ENCODE peak calls at places on chromosomes 6 and 20, in five cellular contexts. One of them, this sample, is unnamed.

GRCh38 chr6:41080623-41081022 is 7.8 kb downstream of the NFYA start:
- DNase-seq in HepG2: no peak
- DNase-seq in IMR-90: no peak
- DNase-seq in neural progenitor cell: no peak
- DNase-seq in fibroblast of lung: no peak
- DNase-seq in this sample: no peak

GRCh38 chr6:125631165-125631564 is 118.3 kb upstream of the HEY2 start:
- DNase-seq in HepG2: no peak
- DNase-seq in neural progenitor cell: no peak
- DNase-seq in IMR-90: no peak
- DNase-seq in fibroblast of lung: no peak
- DNase-seq in this sample: no peak

GRCh38 chr6:90483116-90483839 is 103.6 kb downstream of the MAP3K7 start:
- DNase-seq in neural progenitor cell: no peak
- DNase-seq in HepG2: no peak
- DNase-seq in IMR-90: peak; percentile 49
- DNase-seq in fibroblast of lung: peak; percentile 16
- DNase-seq in this sample: no peak

GRCh38 chr6:37081042-37081607 is 75.7 kb downstream of the FGD2 start:
- DNase-seq in HepG2: no peak
- DNase-seq in neural progenitor cell: no peak
- DNase-seq in IMR-90: no peak
- DNase-seq in fibroblast of lung: no peak
- DNase-seq in this sample: no peak

GRCh38 chr20:6164421-6165341 is 41.9 kb upstream of the FERMT1 start:
- DNase-seq in IMR-90: no peak
- DNase-seq in HepG2: no peak
- DNase-seq in neural progenitor cell: no peak
- DNase-seq in fibroblast of lung: peak; percentile 22
- DNase-seq in this sample: no peak

GRCh38 chr20:2762578-2763131 is 37.8 kb downstream of the CPXM1 start:
- DNase-seq in neural progenitor cell: no peak
- DNase-seq in IMR-90: no peak
- DNase-seq in fibroblast of lung: no peak
- DNase-seq in HepG2: no peak
- DNase-seq in this sample: no peak

GRCh38 chr20:36813784-36814136 is 40.2 kb upstream of the DSN1 start:
- DNase-seq in IMR-90: no peak
- DNase-seq in HepG2: no peak
- DNase-seq in fibroblast of lung: no peak
- DNase-seq in neural progenitor cell: no peak
- DNase-seq in this sample: no peak

GRCh38 chr6:137917518-137917917 is 50.5 kb downstream of the TNFAIP3 start:
- DNase-seq in IMR-90: no peak
- DNase-seq in fibroblast of lung: no peak
- DNase-seq in HepG2: no peak
- DNase-seq in neural progenitor cell: no peak
- DNase-seq in this sample: no peak

GRCh38 chr6:38195113-38195635 is 375.6 kb downstream of the ZFAND3 start:
- DNase-seq in HepG2: no peak
- DNase-seq in fibroblast of lung: no peak
- DNase-seq in neural progenitor cell: no peak
- DNase-seq in IMR-90: no peak
- DNase-seq in this sample: no peak

GRCh38 chr6:136371951-136372350 is 82.3 kb upstream of the BCLAF1 start:
- DNase-seq in neural progenitor cell: no peak
- DNase-seq in fibroblast of lung: peak; percentile 69
- DNase-seq in HepG2: no peak
- DNase-seq in IMR-90: no peak
- DNase-seq in this sample: no peak

GRCh38 chr20:5153612-5154542 is 27.1 kb downstream of the CDS2 start:
- DNase-seq in fibroblast of lung: peak; percentile 40
- DNase-seq in neural progenitor cell: no peak
- DNase-seq in IMR-90: peak; percentile 41
- DNase-seq in HepG2: peak; percentile 57
- DNase-seq in this sample: no peak

GRCh38 chr6:148653138-148653776 is 93.6 kb upstream of the UST start:
- DNase-seq in IMR-90: no peak
- DNase-seq in fibroblast of lung: peak; percentile 3
- DNase-seq in neural progenitor cell: peak; percentile 51
- DNase-seq in HepG2: no peak
- DNase-seq in this sample: no peak

GRCh38 chr6:37985355-37985754 is 165.8 kb downstream of the ZFAND3 start:
- DNase-seq in fibroblast of lung: no peak
- DNase-seq in HepG2: no peak
- DNase-seq in IMR-90: no peak
- DNase-seq in neural progenitor cell: no peak
- DNase-seq in this sample: no peak

GRCh38 chr6:144055121-144055931 is 40.0 kb downstream of the SF3B5 start:
- DNase-seq in IMR-90: no peak
- DNase-seq in fibroblast of lung: no peak
- DNase-seq in neural progenitor cell: no peak
- DNase-seq in HepG2: no peak
- DNase-seq in this sample: no peak

GRCh38 chr20:6769953-6770831 is 2.7 kb downstream of the BMP2 start:
- DNase-seq in IMR-90: no peak
- DNase-seq in neural progenitor cell: peak; percentile 64
- DNase-seq in HepG2: no peak
- DNase-seq in fibroblast of lung: peak; percentile 49
- DNase-seq in this sample: peak; percentile 85

GRCh38 chr6:2643935-2644539 is 106.7 kb downstream of the MYLK4 start:
- DNase-seq in IMR-90: no peak
- DNase-seq in neural progenitor cell: no peak
- DNase-seq in fibroblast of lung: no peak
- DNase-seq in HepG2: no peak
- DNase-seq in this sample: no peak

GRCh38 chr6:40285535-40285934 is 301.6 kb downstream of the LRFN2 start:
- DNase-seq in neural progenitor cell: no peak
- DNase-seq in HepG2: no peak
- DNase-seq in IMR-90: no peak
- DNase-seq in fibroblast of lung: no peak
- DNase-seq in this sample: no peak

GRCh38 chr6:4986999-4987398 is 16.8 kb downstream of the RPP40 start:
- DNase-seq in neural progenitor cell: no peak
- DNase-seq in HepG2: no peak
- DNase-seq in fibroblast of lung: no peak
- DNase-seq in IMR-90: no peak
- DNase-seq in this sample: no peak

GRCh38 chr6:159645659-159646058 is 47.4 kb downstream of the SOD2 start:
- DNase-seq in HepG2: no peak
- DNase-seq in neural progenitor cell: no peak
- DNase-seq in fibroblast of lung: peak; percentile 10
- DNase-seq in IMR-90: no peak
- DNase-seq in this sample: no peak

GRCh38 chr6:154297210-154297609 is 59.4 kb downstream of the IPCEF1 start:
- DNase-seq in neural progenitor cell: no peak
- DNase-seq in fibroblast of lung: no peak
- DNase-seq in HepG2: no peak
- DNase-seq in IMR-90: no peak
- DNase-seq in this sample: no peak

GRCh38 chr6:33696538-33697518 is 14.7 kb downstream of the UQCC2 start:
- DNase-seq in IMR-90: peak; percentile 61
- DNase-seq in neural progenitor cell: no peak
- DNase-seq in HepG2: no peak
- DNase-seq in fibroblast of lung: peak; percentile 76
- DNase-seq in this sample: peak; percentile 84

GRCh38 chr20:24630486-24631172 is 161.2 kb downstream of the SYNDIG1 start:
- DNase-seq in HepG2: no peak
- DNase-seq in fibroblast of lung: no peak
- DNase-seq in IMR-90: no peak
- DNase-seq in neural progenitor cell: no peak
- DNase-seq in this sample: no peak

GRCh38 chr6:165854061-165854862 is 191.2 kb upstream of the PDE10A start:
- DNase-seq in HepG2: no peak
- DNase-seq in IMR-90: no peak
- DNase-seq in fibroblast of lung: no peak
- DNase-seq in neural progenitor cell: peak; percentile 42
- DNase-seq in this sample: no peak

GRCh38 chr6:7878401-7878964 is 32.1 kb downstream of the TXNDC5 start:
- DNase-seq in fibroblast of lung: no peak
- DNase-seq in HepG2: no peak
- DNase-seq in neural progenitor cell: no peak
- DNase-seq in IMR-90: no peak
- DNase-seq in this sample: no peak

DNA sequence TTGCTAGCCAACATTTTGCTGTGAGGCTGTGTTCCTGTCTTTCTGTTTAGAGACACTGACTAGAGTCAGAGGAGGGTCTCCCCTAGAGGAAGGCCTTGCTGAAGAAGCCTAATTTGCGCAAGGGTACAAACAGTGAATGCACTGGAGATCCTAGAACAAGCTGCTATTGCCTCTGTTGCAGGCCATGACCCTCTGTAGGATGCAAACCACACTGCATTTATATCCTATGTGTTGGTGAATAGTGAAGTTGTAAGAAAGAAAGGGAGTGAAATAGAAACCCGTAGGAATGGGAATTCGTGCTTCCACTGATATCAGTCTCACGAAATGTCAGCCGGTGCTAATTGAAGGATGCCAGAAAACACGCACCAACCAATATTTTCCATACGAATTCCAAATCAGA is 88.2 kb downstream of the GJA1 start:
- DNase-seq in IMR-90: peak; percentile 14
- DNase-seq in neural progenitor cell: no peak
- DNase-seq in HepG2: no peak
- DNase-seq in fibroblast of lung: peak; percentile 35
- DNase-seq in this sample: no peak
- H3K27ac ChIP-seq in IMR-90: peak overlapping the region; percentile 30
- H3K27ac ChIP-seq in neural progenitor cell: no peak overlapping the region
- H3K27ac ChIP-seq in HepG2: no peak overlapping the region
- H3K27ac ChIP-seq in fibroblast of lung: no peak overlapping the region
- H3K27ac ChIP-seq in this sample: no peak overlapping the region

DNA sequence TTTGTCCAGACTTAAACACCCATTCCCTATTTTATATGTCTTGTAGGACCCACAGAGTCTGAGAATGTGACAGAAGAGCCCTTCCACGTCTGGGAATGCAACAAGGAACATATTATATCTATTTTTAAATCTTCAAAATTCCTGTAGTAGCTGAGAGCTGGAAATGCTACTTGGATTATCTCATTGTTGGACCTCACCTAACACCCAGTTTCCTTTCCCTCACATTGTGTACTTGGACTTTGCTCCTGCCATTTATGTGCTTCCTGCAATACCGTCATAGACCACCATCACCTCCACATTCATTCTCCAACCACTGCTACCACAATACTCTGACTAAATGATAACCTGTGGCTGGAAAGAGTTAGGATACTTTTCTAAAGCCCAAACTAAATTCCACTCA is 335.4 kb downstream of the COL12A1 start:
- DNase-seq in neural progenitor cell: no peak
- DNase-seq in fibroblast of lung: peak; percentile 90
- DNase-seq in HepG2: peak; percentile 69
- DNase-seq in IMR-90: no peak
- DNase-seq in this sample: no peak
- H3K9ac ChIP-seq in neural progenitor cell: no peak overlapping the region
- H3K9ac ChIP-seq in fibroblast of lung: no peak overlapping the region
- H3K9ac ChIP-seq in HepG2: no peak overlapping the region
- H3K9ac ChIP-seq in IMR-90: no peak overlapping the region
- H3K9ac ChIP-seq in this sample: no peak overlapping the region

GRCh38 chr6:119344306-119344705 is 5.3 kb downstream of the MAN1A1 start:
- DNase-seq in IMR-90: no peak
- DNase-seq in fibroblast of lung: no peak
- DNase-seq in HepG2: peak; percentile 40
- DNase-seq in neural progenitor cell: no peak
- DNase-seq in this sample: no peak
- H3K4me1 ChIP-seq in IMR-90: peaks cover 7% of the 10 kb centered on the region
- H3K4me1 ChIP-seq in fibroblast of lung: peaks cover 3% of the 10 kb centered on the region
- H3K4me1 ChIP-seq in HepG2: peaks cover 62% of the 10 kb centered on the region
- H3K4me1 ChIP-seq in neural progenitor cell: peaks cover 20% of the 10 kb centered on the region
- H3K4me1 ChIP-seq in this sample: peaks cover 10% of the 10 kb centered on the region

DNA sequence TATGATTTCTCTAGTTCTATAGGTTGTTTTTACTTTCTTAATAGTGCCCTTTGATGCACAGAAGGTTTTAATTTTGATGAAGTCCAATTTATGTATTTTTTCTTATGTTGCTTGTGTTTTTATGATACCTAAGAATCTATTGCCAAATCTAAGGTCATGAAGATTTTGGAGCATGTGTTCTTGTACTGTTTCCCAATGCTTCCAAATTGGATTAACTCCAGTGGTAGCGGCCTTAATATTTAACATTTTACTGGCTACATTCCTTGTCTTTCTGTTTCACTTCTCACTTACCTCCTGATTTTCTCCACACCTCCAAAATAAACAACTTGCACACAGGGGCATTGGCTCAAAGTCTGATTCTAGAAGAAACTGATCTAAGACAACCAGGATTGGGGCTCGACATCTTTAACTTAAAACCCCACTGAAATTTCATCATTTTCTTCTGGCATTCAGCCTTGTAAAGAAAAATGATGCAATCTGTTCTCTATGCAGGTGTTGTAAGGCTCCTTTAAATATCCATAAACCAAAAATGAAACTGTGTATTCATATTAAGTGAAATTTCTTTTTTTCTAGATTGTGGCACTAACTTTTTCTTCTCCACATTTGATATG is 557.9 kb upstream of the ID4 start:
- DNase-seq in neural progenitor cell: no peak
- DNase-seq in IMR-90: no peak
- DNase-seq in fibroblast of lung: no peak
- DNase-seq in HepG2: no peak
- DNase-seq in this sample: no peak
- H3K27ac ChIP-seq in neural progenitor cell: no peak overlapping the region
- H3K27ac ChIP-seq in IMR-90: no peak overlapping the region
- H3K27ac ChIP-seq in fibroblast of lung: no peak overlapping the region
- H3K27ac ChIP-seq in HepG2: no peak overlapping the region
- H3K27ac ChIP-seq in this sample: no peak overlapping the region

GRCh38 chr6:42448391-42448790 is 3.3 kb downstream of the TRERF1 start:
- DNase-seq in neural progenitor cell: no peak
- DNase-seq in fibroblast of lung: no peak
- DNase-seq in IMR-90: no peak
- DNase-seq in HepG2: no peak
- DNase-seq in this sample: no peak
- H3K9ac ChIP-seq in neural progenitor cell: no peak overlapping the region
- H3K9ac ChIP-seq in fibroblast of lung: no peak overlapping the region
- H3K9ac ChIP-seq in IMR-90: no peak overlapping the region
- H3K9ac ChIP-seq in HepG2: no peak overlapping the region
- H3K9ac ChIP-seq in this sample: no peak overlapping the region

GRCh38 chr6:16717275-16717942 is 43.9 kb downstream of the ATXN1 start:
- DNase-seq in neural progenitor cell: peak; percentile 23
- DNase-seq in HepG2: no peak
- DNase-seq in IMR-90: no peak
- DNase-seq in fibroblast of lung: no peak
- DNase-seq in this sample: no peak
- H3K4me1 ChIP-seq in neural progenitor cell: no peaks in the 10 kb centered on the region
- H3K4me1 ChIP-seq in HepG2: peaks cover 71% of the 10 kb centered on the region
- H3K4me1 ChIP-seq in IMR-90: peaks cover 20% of the 10 kb centered on the region
- H3K4me1 ChIP-seq in fibroblast of lung: peaks cover 9% of the 10 kb centered on the region
- H3K4me1 ChIP-seq in this sample: peaks cover 12% of the 10 kb centered on the region

GRCh38 chr6:118603372-118603771 is 48.0 kb downstream of the CEP85L start:
- DNase-seq in HepG2: no peak
- DNase-seq in IMR-90: no peak
- DNase-seq in neural progenitor cell: no peak
- DNase-seq in fibroblast of lung: no peak
- DNase-seq in this sample: no peak
- H3K27ac ChIP-seq in HepG2: no peak overlapping the region
- H3K27ac ChIP-seq in IMR-90: no peak overlapping the region
- H3K27ac ChIP-seq in neural progenitor cell: no peak overlapping the region
- H3K27ac ChIP-seq in fibroblast of lung: no peak overlapping the region
- H3K27ac ChIP-seq in this sample: no peak overlapping the region

DNA sequence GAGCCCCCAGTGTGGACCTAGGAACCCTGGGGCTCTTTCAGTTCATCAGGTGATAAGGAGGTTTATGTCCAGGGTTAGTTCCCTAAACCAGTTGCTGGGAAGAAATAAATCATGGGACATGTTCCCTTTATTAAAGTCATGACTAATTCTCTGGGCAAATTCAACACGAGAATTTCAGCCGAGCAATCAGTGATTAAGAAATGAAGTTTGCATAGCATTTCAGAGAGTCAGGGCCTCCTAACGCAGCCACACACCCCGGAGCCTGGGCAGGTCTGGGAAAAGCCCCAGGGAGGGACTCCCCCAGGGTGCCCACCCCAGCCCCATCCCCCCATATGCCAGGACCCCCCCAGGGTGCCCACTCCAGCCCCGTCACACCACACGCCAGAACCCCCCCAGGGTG is 20.1 kb downstream of the SLCO4A1 start:
- DNase-seq in neural progenitor cell: no peak
- DNase-seq in fibroblast of lung: peak; percentile 75
- DNase-seq in IMR-90: peak; percentile 80
- DNase-seq in HepG2: no peak
- DNase-seq in this sample: no peak
- H3K9ac ChIP-seq in neural progenitor cell: no peak overlapping the region
- H3K9ac ChIP-seq in fibroblast of lung: no peak overlapping the region
- H3K9ac ChIP-seq in IMR-90: no peak overlapping the region
- H3K9ac ChIP-seq in HepG2: no peak overlapping the region
- H3K9ac ChIP-seq in this sample: no peak overlapping the region